ENCODE peak calls at places on chromosomes 4 and X, in six cellular contexts. M, X, P, T, Y and W are unnamed samples.

GRCh38 chr4:29278580-29278979 is 1441.6 kb upstream of the PCDH7 start:
- DNase-seq in T (peak), P (peak), X (no peak), Y (no peak), M (no peak), W (no peak)

GRCh38 chr4:7811536-7812190 is 128.0 kb downstream of the AFAP1 start:
- DNase-seq in X (no peak), P (no peak), M (no peak), T (peak), Y (no peak), W (no peak)

GRCh38 chr4:26191353-26191752 is 129.5 kb upstream of the RBPJ start:
- DNase-seq in X (no peak), P (no peak), M (no peak), Y (no peak), T (peak), W (no peak)

GRCh38 chr4:6962211-6963041 is 52.8 kb downstream of the TBC1D14 start:
- DNase-seq in X (no peak), P (no peak), M (no peak), T (no peak), Y (no peak), W (no peak)

GRCh38 chrX:68114573-68115199 is 318.6 kb downstream of the OPHN1 start:
- DNase-seq in X (no peak), P (no peak), T (peak), Y (no peak), M (no peak), W (no peak)

GRCh38 chr4:76430519-76431388 is 4.3 kb upstream of the SHROOM3 start:
- DNase-seq in Y (no peak), T (peak), M (no peak), P (peak), X (peak), W (no peak)

GRCh38 chrX:41720125-41720780 is 3.7 kb upstream of the GPR82 start:
- DNase-seq in P (no peak), Y (no peak), X (no peak), T (peak), M (peak), W (no peak)

GRCh38 chr4:159748834-159749444 is 646.1 kb downstream of the RAPGEF2 start:
- DNase-seq in T (no peak), X (no peak), Y (no peak), M (no peak), P (no peak), W (no peak)

GRCh38 chrX:107227780-107228485 is 21.5 kb downstream of the DNAAF6 start:
- DNase-seq in Y (no peak), P (no peak), M (no peak), X (no peak), T (no peak), W (no peak)

GRCh38 chrX:136574548-136574947 is 42.5 kb downstream of the VGLL1 start:
- DNase-seq in Y (no peak), T (no peak), P (no peak), X (peak), M (no peak), W (no peak)

GRCh38 chr4:38982356-38983095 is 49.7 kb downstream of the TMEM156 start:
- DNase-seq in Y (no peak), T (no peak), X (no peak), P (no peak), M (no peak), W (no peak)

GRCh38 chrX:16547644-16548043 is 102.3 kb upstream of the S100G start:
- DNase-seq in T (no peak), X (no peak), P (no peak), M (no peak), Y (no peak), W (no peak)

GRCh38 chrX:134251241-134251640 is 14.3 kb downstream of the CCDC160 start:
- DNase-seq in M (no peak), P (no peak), Y (no peak), X (no peak), T (no peak), W (no peak)
- H3K27ac ChIP-seq in M (no peak), P (no peak), Y (no peak), X (no peak), T (no peak), W (peak)

DNA sequence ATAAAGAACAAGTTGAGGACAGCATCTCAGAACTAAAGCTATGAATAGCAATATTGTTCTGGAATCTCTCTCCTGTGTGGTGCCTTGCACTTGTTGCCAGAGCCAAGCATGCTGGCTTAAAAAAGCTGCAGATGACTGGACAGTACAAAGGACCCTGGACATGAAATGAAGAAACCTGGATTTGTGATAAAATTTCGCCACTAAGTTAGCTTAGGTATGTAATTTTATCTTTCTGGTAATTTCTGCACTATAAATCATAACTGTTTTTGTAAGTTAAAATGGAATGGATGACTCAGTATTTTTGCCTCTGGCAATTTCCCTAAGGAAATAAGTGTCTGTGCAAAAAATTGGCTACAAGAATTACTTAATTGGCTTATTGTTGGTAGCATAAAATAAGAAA is 317.2 kb downstream of the CAMK2D start:
- DNase-seq in M (no peak), T (peak), P (peak), X (peak), Y (no peak), W (no peak)
- H3K4me3 ChIP-seq in M (no peak), T (no peak), P (no peak), X (no peak), Y (no peak), W (no peak)

GRCh38 chr4:2688281-2688680 is 67.9 kb downstream of the TNIP2 start:
- DNase-seq in X (no peak), Y (no peak), T (no peak), P (no peak), M (no peak), W (no peak)
- H3K27ac ChIP-seq in X (no peak), Y (no peak), T (no peak), P (no peak), M (no peak), W (no peak)

GRCh38 chr4:101238706-101239105 is 108.6 kb downstream of the PPP3CA start:
- DNase-seq in P (peak), X (no peak), T (peak), Y (no peak), M (no peak), W (no peak)

GRCh38 chr4:101237773-101238172 is 109.6 kb downstream of the PPP3CA start:
- DNase-seq in M (no peak), T (no peak), Y (no peak), P (no peak), X (no peak), W (no peak)

GRCh38 chr4:101236097-101236496 is 111.2 kb downstream of the PPP3CA start:
- DNase-seq in P (no peak), T (no peak), X (no peak), Y (no peak), M (no peak), W (no peak)

GRCh38 chr4:101242441-101242840 is 104.9 kb downstream of the PPP3CA start:
- DNase-seq in P (no peak), T (no peak), X (no peak), Y (no peak), M (no peak), W (no peak)

DNA sequence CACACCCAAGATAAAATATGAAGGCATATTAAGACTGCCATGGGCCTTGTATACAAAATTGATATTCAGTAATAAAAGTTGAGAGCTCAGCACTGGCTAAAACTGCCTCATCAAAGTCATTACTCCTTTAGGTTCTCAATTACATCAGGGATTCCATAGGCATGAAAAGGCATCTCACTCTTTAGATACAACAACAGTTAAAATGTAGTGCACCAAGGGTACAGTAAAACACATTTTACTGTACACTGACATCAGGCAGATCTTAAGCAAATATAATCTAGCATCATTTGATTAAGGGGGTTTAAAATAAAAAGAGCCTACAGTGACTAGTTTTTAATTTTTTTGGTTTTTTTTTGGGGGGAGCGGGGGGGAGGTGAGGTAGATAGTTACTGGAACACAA is 107.6 kb downstream of the PPP3CA start:
- DNase-seq in T (no peak), M (no peak), X (no peak), Y (no peak), P (no peak), W (no peak)
- H3K4me3 ChIP-seq in T (no peak), M (no peak), X (no peak), Y (no peak), P (no peak), W (no peak)

GRCh38 chrX:150933945-150934350 is 35.5 kb upstream of the CD99L2 start:
- DNase-seq in M (no peak), T (peak), X (no peak), Y (no peak), P (no peak), W (no peak)
- H3K27ac ChIP-seq in M (no peak), T (no peak), X (no peak), Y (no peak), P (no peak), W (no peak)

GRCh38 chr4:87017580-87018061 is 82.8 kb downstream of the AFF1 start:
- DNase-seq in T (peak), M (no peak), X (no peak), P (no peak), Y (no peak), W (no peak)

GRCh38 chr4:87011340-87012034 is 76.7 kb downstream of the AFF1 start:
- DNase-seq in T (peak), Y (no peak), X (peak), P (peak), M (no peak), W (no peak)

GRCh38 chr4:87010192-87010591 is 75.4 kb downstream of the AFF1 start:
- DNase-seq in Y (no peak), T (no peak), P (no peak), M (no peak), X (no peak), W (no peak)

GRCh38 chr4:87012265-87012953 is 77.6 kb downstream of the AFF1 start:
- DNase-seq in P (no peak), Y (no peak), M (no peak), X (no peak), T (no peak), W (no peak)

DNA sequence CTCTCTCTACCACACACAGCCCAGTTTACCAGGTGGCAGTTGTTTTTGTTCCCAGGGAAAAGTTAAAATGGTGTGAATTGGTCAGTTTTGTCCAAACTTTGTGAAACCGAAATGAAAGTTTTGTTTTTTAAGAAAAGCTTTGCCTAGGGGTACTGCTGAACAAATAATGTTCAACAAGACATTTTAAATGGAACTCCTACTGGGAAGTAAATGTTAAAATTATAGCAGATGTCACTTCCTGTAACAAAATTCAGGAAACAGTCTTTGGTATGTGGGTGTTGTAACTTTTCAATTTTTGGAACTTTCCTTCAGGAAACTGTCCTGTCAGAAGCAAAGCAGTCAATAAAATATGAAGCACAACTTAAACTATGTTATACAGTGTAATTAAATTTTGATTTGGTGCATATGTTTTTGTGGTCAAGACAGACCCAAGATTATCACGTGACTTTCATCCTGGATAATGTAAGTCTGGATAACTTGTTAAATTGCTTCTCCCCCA is 79.5 kb downstream of the AFF1 start:
- DNase-seq in M (no peak), Y (no peak), T (no peak), X (no peak), P (peak), W (no peak)
- H3K4me3 ChIP-seq in M (no peak), Y (no peak), T (no peak), X (no peak), P (peak), W (no peak)

GRCh38 chr4:124203613-124204284 is 508.8 kb downstream of the ANKRD50 start:
- DNase-seq in P (no peak), T (peak), M (no peak), Y (no peak), X (no peak), W (no peak)

GRCh38 chr4:124202106-124202505 is 510.4 kb downstream of the ANKRD50 start:
- DNase-seq in X (no peak), Y (no peak), T (peak), P (no peak), M (no peak), W (no peak)

GRCh38 chr4:124206779-124207605 is 505.5 kb downstream of the ANKRD50 start:
- DNase-seq in T (peak), X (no peak), Y (no peak), P (peak), M (no peak), W (no peak)
- H3K27ac ChIP-seq in T (no peak), X (no peak), Y (peak), P (no peak), M (no peak), W (no peak)

DNA sequence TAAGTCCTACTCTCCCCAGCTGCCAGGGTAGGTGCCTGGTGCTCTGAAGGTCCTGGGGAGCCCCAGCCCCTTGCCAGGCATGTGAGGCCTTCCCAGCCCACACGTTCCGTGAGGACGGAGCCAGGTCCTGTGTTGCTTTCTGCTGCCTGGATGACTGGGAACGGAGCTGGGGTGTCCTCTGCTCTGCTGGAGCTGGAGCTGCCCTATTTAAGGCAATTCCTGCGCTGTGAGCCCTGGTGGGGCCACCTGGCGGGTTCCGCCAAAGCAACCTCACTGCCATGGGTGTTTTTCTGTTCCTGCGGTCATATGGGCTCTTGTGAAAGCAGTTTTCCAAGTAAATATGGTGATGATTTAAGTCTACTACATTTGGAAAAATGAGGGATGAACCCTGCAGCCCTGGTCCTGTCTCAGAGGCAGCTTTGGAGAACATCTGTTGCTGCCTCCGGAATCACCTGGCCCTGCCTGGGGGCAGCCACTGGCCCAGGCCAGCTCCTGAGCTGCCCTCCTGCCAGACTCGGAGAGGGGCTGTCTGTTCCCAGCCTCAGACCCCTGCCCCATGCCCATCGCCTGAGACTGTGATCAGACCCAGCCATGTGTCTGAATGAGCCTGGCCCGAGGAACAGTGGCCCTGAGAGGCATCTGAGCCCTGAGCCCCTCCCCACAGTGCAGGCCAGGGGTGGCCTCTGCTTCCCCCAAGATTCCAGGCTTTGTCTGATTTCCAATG is 33.2 kb downstream of the FGFRL1 start:
- DNase-seq in P (no peak), M (no peak), Y (no peak), X (no peak), T (no peak), W (no peak)
- H3K4me3 ChIP-seq in P (no peak), M (no peak), Y (peak), X (no peak), T (no peak), W (no peak)

DNA sequence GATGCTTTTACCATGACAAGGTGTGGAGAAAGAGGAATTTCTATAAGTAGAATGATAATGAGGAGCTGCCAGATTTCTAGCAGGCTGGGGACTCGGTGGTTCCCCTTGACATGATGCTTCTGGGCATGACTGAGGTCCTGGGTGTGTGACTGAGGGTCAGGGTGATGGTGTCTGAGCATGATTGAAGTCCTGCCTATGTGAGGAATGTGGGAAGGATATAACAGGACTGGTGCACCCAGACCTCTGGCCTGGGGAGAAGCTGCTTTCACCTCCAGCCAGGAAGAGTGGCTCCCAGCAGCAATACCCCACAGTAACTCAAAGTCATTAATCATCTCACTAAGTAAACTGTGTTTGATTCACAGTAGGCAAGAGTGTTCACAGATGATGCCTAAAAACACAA is 17.4 kb downstream of the SORBS2 start:
- DNase-seq in T (peak), P (no peak), Y (no peak), X (no peak), M (no peak), W (no peak)
- H3K27ac ChIP-seq in T (no peak), P (no peak), Y (peak), X (peak), M (no peak), W (no peak)